ENCODE peak calls at places on chromosome 13, in four cellular contexts. N, L, P and S are unnamed samples.

GRCh38 chr13:80979035-80979641 is 638.2 kb upstream of the SPRY2 start:
- DNase-seq in L (no peak), N (peak), P (peak), S (no peak)

GRCh38 chr13:99558570-99559180 is 57.4 kb downstream of the TM9SF2 start:
- DNase-seq in P (no peak), L (no peak), N (no peak), S (no peak)

GRCh38 chr13:113859311-113860050 is 4.4 kb downstream of the GAS6 start:
- DNase-seq in N (no peak), P (no peak), L (no peak), S (peak)

GRCh38 chr13:75792526-75793187 is 156.5 kb downstream of the LMO7 start:
- DNase-seq in L (no peak), P (no peak), N (no peak), S (no peak)

GRCh38 chr13:47119568-47120080 is 222.8 kb upstream of the HTR2A start:
- DNase-seq in P (no peak), N (no peak), L (no peak), S (no peak)

GRCh38 chr13:100069278-100069677 is 19.6 kb upstream of the PCCA start:
- DNase-seq in L (no peak), P (no peak), N (peak), S (no peak)

GRCh38 chr13:75452564-75452963 is 29.4 kb downstream of the TBC1D4 start:
- DNase-seq in P (no peak), L (no peak), N (peak), S (no peak)

GRCh38 chr13:66407159-66407558 is 823.0 kb downstream of the PCDH9 start:
- DNase-seq in P (no peak), L (no peak), N (no peak), S (no peak)

GRCh38 chr13:50156722-50157121 is 141.5 kb downstream of the KCNRG start:
- DNase-seq in L (no peak), N (no peak), P (peak), S (no peak)

GRCh38 chr13:87661471-87661870 is 9.7 kb upstream of the SLITRK5 start:
- DNase-seq in P (no peak), N (no peak), L (no peak), S (no peak)

GRCh38 chr13:22801402-22802003 is 379.3 kb upstream of the SGCG start:
- DNase-seq in P (no peak), N (no peak), L (no peak), S (no peak)
- TF ChIP-seq CTCF in P (peak), N (no peak), L (peak), S (peak)

GRCh38 chr13:26445092-26445491 is 112.4 kb upstream of the WASF3 start:
- DNase-seq in N (no peak), P (no peak), L (no peak), S (no peak)
- TF ChIP-seq CTCF in N (no peak), P (no peak), L (no peak), S (peak)

DNA sequence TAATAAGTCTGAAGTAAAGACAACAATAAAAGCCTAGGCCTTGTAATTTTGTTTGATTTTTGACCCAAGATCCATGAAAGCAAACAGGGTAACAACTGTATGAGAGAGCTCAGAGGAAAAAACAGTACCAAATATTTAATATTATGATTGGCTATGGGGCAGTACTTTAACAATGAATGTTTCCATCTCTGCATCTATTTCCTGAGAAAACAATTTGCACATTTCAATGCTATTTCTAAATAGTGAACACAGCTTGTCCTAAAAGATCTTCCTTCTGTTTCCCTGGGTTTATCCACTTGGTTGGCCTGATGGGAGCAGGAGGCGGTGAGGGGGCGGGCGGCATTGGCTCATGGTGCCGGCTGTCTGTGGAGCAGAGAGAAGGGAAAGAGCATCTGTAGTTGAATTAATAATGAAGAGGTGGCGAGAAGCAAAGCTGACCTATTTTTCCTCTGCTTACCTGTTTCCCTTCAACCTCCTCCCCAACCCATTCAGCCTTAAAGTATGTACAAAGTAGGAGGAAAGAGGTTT is 291.4 kb downstream of the DCLK1 start:
- DNase-seq in P (no peak), N (no peak), L (no peak), S (no peak)
- TF ChIP-seq CTCF in P (no peak), N (no peak), L (no peak), S (no peak)

GRCh38 chr13:90591260-90591926 is 756.1 kb upstream of the MIR17HG start:
- DNase-seq in N (no peak), L (no peak), P (no peak), S (no peak)
- TF ChIP-seq CTCF in N (no peak), L (no peak), P (no peak), S (no peak)

GRCh38 chr13:62357887-62358645 is 942.4 kb upstream of the PCDH20 start:
- DNase-seq in P (peak), L (no peak), N (peak), S (no peak)
- TF ChIP-seq CTCF in P (peak), L (no peak), N (no peak), S (peak)

GRCh38 chr13:110683203-110683883 is 22.6 kb downstream of the CARS2 start:
- DNase-seq in L (no peak), N (no peak), P (no peak), S (no peak)
- TF ChIP-seq CTCF in L (no peak), N (no peak), P (peak), S (peak)

GRCh38 chr13:97834255-97834654 is 119.2 kb upstream of the IPO5 start:
- DNase-seq in L (no peak), N (no peak), P (no peak), S (no peak)
- TF ChIP-seq CTCF in L (no peak), N (no peak), P (no peak), S (no peak)